ENCODE peak calls at places on chromosomes 2 and 18, in eight cellular contexts. W, G, X, S, C, R, D and N are unnamed samples.

GRCh38 chr2:216568563-216568962 is 64.7 kb upstream of the IGFBP2 start:
- DNase-seq in W (no peak), G (no peak), X (no peak), S (no peak), C (no peak), R (no peak), D (no peak), N (no peak)

GRCh38 chr18:32958746-32959145 is 185.9 kb upstream of the KLHL14 start:
- DNase-seq in W (no peak), G (no peak), X (no peak), S (no peak), C (no peak), R (no peak), D (no peak), N (no peak)

GRCh38 chr2:48250943-48251342 is 279.0 kb upstream of the STON1 start:
- DNase-seq in W (no peak), G (peak; percentile 19), X (peak; percentile 93), S (no peak), C (no peak), R (no peak), D (no peak), N (peak; percentile 17)

GRCh38 chr2:3805120-3805519 is 101.7 kb downstream of the DCDC2C start:
- DNase-seq in W (no peak), G (no peak), X (peak; percentile 30), S (no peak), C (no peak), R (no peak), D (peak; percentile 49), N (peak; percentile 11)

GRCh38 chr2:5057895-5058294 is 634.3 kb upstream of the SOX11 start:
- DNase-seq in W (no peak), G (no peak), X (no peak), S (no peak), C (no peak), R (no peak), D (no peak), N (no peak)

GRCh38 chr2:176508984-176509383 is 239.7 kb downstream of the MTX2 start:
- DNase-seq in W (peak; percentile 28), G (no peak), X (no peak), S (no peak), C (no peak), R (no peak), D (no peak), N (peak; percentile 48)

GRCh38 chr2:174971868-174972781 is 33.1 kb downstream of the CHN1 start:
- DNase-seq in W (no peak), G (peak; percentile 75), X (no peak), S (no peak), C (no peak), R (no peak), D (no peak), N (no peak)

GRCh38 chr2:180202591-180202990 is 195.5 kb upstream of the CWC22 start:
- DNase-seq in W (no peak), G (no peak), X (no peak), S (no peak), C (no peak), R (no peak), D (no peak), N (no peak)

GRCh38 chr2:24830786-24831185 is 37.6 kb downstream of the CENPO start:
- DNase-seq in W (no peak), G (no peak), X (no peak), S (no peak), C (no peak), R (no peak), D (no peak), N (no peak)

GRCh38 chr2:167380555-167380954 is 492.3 kb downstream of the XIRP2 start:
- DNase-seq in W (no peak), G (no peak), X (no peak), S (no peak), C (no peak), R (no peak), D (no peak), N (no peak)

GRCh38 chr18:23802817-23803216 is 113.6 kb downstream of the LAMA3 start:
- DNase-seq in W (no peak), G (no peak), X (no peak), S (no peak), C (no peak), R (no peak), D (no peak), N (no peak)

GRCh38 chr2:127650041-127650784 is 4.3 kb downstream of the GPR17 start:
- DNase-seq in W (no peak), G (no peak), X (no peak), S (no peak), C (no peak), R (peak; percentile 21), D (no peak), N (no peak)
- TF ChIP-seq CTCF in W (peak; percentile 16), G (no peak), X (no peak), S (peak; percentile 56), C (peak; percentile 2), R (no peak), D (peak; percentile 43), N (peak; percentile 32)

DNA sequence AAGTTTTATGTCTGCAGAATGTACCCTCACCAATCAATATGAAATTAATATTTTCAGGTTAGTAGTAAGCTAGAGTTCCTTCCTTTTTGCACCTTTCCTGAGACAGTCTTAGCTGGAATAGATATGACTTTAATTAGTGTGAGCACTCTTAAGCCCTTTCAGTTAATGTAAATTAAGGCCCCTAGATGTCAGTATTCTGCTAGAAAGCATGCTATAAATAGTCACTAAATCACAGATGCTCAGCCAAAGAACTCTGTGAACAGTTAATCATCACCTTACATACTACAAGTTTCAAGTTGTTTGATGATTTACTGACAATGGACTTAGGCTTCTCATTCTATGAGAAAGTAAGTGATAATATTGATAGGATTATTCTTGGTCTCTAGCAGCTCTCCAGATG is 413.7 kb downstream of the PTH2R start:
- DNase-seq in W (peak; percentile 8), G (no peak), X (peak; percentile 23), S (no peak), C (no peak), R (no peak), D (no peak), N (no peak)
- TF ChIP-seq CTCF in W (peak; percentile 17), G (no peak), X (no peak), S (peak; percentile 49), C (peak; percentile 56), R (no peak), D (no peak), N (no peak)

GRCh38 chr2:169276045-169276444 is 86.3 kb downstream of the LRP2 start:
- DNase-seq in W (no peak), G (no peak), X (peak; percentile 23), S (no peak), C (no peak), R (no peak), D (no peak), N (no peak)
- TF ChIP-seq CTCF in W (peak; percentile 13), G (peak; percentile 6), X (peak; percentile 30), S (peak; percentile 32), C (peak; percentile 36), R (no peak), D (peak; percentile 49), N (no peak)

DNA sequence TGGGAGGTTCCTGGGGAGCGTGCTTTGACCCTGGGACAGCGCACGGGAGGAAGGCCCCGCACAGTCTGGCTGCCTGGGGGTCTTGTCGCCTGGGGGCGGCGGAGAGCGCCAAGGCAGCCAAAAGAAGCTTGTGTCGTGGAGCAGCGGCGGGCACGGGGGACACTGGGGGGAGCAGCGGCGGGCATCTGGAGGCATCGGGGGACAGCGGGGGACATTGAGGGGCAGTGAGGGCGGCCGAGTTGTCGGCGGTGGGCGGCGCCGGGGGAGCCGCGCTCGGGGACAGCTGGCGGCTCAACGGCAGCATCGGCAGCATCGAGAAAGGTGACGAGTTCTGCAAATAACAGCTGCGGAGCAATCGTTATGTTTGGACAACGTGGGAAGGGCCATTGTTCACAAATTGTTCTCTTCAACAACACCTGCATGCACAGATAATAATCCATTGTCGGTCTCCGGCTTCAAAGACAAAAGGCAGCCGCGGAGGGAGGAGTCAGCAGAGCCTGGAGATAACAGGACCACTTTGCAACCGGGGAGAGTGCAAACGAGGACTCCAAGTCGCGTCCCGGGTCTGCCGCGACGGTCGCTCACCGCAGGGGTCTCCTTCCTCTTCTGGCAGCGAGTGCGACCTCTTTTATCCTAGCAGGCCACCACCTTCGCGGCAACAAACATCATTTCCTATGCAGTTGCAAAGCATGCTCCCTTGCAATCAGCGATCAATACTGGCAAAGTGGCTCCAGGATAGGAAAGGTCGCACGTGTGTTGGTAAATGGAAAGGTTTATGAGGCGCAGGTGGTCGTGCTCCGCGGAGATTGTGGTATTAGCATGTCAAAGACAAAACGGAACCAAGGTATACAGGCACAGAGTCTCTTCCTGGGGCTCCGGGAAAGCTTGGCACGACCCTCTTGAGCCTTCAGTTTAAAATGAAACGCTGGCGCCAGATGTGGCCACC is 132.3 kb upstream of the DLX2 start:
- DNase-seq in W (peak; percentile 36), G (no peak), X (peak; percentile 68), S (no peak), C (peak; percentile 55), R (peak; percentile 73), D (peak; percentile 22), N (peak; percentile 46)
- TF ChIP-seq CTCF in W (no peak), G (no peak), X (no peak), S (no peak), C (no peak), R (no peak), D (no peak), N (no peak)

DNA sequence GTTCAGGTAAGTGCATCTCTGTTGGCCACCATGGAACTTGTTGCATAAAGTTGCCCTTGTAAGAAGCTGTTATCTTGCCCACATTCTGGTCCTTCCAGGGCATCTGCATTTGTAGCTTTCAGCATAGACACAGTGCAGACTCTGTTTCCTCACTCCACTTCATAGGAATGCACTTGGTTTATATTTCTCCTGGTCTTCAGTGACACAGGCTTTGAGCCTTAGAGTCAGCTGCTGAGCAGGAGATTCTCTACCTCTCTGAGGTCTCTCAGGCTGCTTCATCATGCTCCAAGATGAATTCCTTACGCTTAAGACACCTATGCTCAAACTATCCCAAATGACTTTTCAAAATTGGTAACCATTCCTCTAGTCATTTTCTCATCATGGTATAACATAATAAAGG is 71.9 kb downstream of the GALNT1 start:
- DNase-seq in W (no peak), G (no peak), X (no peak), S (no peak), C (no peak), R (no peak), D (no peak), N (no peak)
- TF ChIP-seq CTCF in W (no peak), G (no peak), X (no peak), S (no peak), C (no peak), R (no peak), D (no peak), N (no peak)

GRCh38 chr2:224038049-224038829 is 847 bp downstream of the SERPINE2 start:
- DNase-seq in W (peak; percentile 54), G (peak; percentile 13), X (peak; percentile 57), S (no peak), C (peak; percentile 51), R (no peak), D (peak; percentile 43), N (peak; percentile 74)
- TF ChIP-seq CTCF in W (no peak), G (no peak), X (no peak), S (no peak), C (no peak), R (no peak), D (no peak), N (no peak)

GRCh38 chr2:85503168-85503610 is 35.8 kb upstream of the MAT2A start:
- DNase-seq in W (no peak), G (no peak), X (peak; percentile 54), S (peak; percentile 77), C (no peak), R (peak; percentile 71), D (no peak), N (no peak)
- TF ChIP-seq CTCF in W (no peak), G (no peak), X (peak; percentile 10), S (peak; percentile 13), C (no peak), R (no peak), D (no peak), N (no peak)